ENCODE peak calls at places on chromosomes 5 and 9, in ten cellular contexts. C, M, Z, H, U, V, A, F, S and R are unnamed samples. For H3K4me1, the result is how much of the 10 kb centered on the place peaks cover.

GRCh38 chr5:137214446-137215189 is 284.5 kb downstream of the SPOCK1 start:
- DNase-seq in C (no peak), M (no peak), Z (peak), H (no peak), U (no peak), V (no peak), A (no peak), F (no peak), S (no peak), R (no peak)

GRCh38 chr9:81411961-81412360 is 277.4 kb downstream of the TLE1 start:
- DNase-seq in C (no peak), M (peak), Z (no peak), H (no peak), U (no peak), V (no peak), A (no peak), F (no peak), S (no peak), R (no peak)

GRCh38 chr5:131984945-131985665 is 26.4 kb downstream of the ACSL6 start:
- DNase-seq in C (no peak), M (no peak), Z (no peak), H (no peak), U (no peak), V (no peak), A (no peak), F (no peak), S (no peak), R (no peak)

GRCh38 chr5:78549043-78549442 is 99.5 kb downstream of the LHFPL2 start:
- DNase-seq in C (no peak), M (no peak), Z (no peak), H (no peak), U (no peak), V (no peak), A (no peak), F (no peak), S (no peak), R (no peak)

GRCh38 chr5:138706655-138707480 is 46.4 kb upstream of the CTNNA1 start:
- DNase-seq in C (no peak), M (peak), Z (peak), H (no peak), U (no peak), V (peak), A (no peak), F (no peak), S (peak), R (no peak)

GRCh38 chr5:163953883-163954282 is 448.5 kb downstream of the MAT2B start:
- DNase-seq in C (no peak), M (no peak), Z (no peak), H (no peak), U (no peak), V (peak), A (no peak), F (no peak), S (no peak), R (no peak)

GRCh38 chr9:35698231-35698630 is 8.5 kb upstream of the TPM2 start:
- DNase-seq in C (no peak), M (no peak), Z (no peak), H (no peak), U (no peak), V (peak), A (no peak), F (no peak), S (no peak), R (no peak)

GRCh38 chr5:81488862-81489261 is 94.9 kb upstream of the ACOT12 start:
- DNase-seq in C (no peak), M (no peak), Z (no peak), H (no peak), U (no peak), V (no peak), A (no peak), F (no peak), S (no peak), R (no peak)

DNA sequence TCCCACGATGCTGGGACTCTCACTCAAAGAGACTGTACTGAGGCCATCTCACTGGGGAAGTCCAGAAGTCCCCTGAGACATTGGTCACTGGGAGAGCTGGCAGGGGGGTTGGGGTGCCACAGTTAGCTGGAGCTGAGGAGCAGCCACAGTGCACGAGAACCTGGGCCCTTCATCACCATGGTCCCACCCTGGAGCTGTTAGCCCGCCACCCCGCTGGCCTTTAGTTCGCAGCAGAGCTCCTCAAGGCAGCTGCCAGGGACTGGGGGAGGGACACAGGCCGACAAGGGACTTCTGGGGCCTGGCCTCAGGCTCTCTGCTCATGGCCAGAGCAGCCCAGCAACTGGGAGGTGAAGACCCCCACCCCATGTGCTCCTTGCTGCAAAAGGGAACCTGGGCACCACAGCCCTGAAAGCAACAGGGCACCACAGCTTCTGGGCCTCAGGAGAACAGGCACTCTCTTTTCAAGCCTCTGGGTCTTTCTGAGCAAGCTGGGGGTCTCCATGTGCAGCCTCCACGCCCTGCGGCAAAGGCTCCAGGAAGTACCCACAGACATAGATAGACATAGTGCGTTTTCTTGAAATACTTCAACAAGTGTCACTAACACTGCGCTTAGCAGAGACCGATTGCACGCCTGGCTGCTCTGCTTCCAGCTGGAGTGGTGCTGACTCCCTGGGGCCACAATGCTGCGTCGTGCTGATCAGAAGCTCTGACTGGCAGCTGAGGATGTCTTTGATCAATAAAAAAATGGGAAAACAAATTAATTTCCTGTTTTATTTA is 46.0 kb downstream of the VAV2 start:
- DNase-seq in C (no peak), M (no peak), Z (no peak), H (no peak), U (no peak), V (peak), A (no peak), F (no peak), S (no peak), R (no peak)
- H3K4me2 ChIP-seq in C (no peak), M (no peak), Z (no peak), H (no peak), U (peak), V (no peak), A (no peak), F (no peak), S (no peak), R (no peak)

DNA sequence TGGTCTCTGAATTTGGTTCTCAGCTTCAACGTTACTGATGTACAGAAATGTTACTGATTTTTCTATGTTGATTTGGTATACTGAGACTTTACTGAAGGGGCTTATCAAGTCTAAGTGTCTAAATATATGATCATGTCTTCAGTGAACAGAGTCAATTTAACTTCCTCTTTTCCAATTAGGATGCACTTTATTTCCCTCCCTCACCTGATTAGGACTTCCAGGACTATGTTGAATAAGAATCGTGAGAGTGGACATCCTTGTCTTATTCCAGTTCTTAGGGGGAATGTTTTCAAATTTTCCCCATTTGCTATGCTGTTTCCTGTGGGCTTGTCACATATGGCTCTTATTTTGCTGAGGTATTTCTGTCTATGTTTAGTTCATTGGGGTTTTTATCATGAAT is 349.5 kb downstream of the PRR16 start:
- DNase-seq in C (no peak), M (no peak), Z (no peak), H (no peak), U (no peak), V (no peak), A (no peak), F (no peak), S (no peak), R (no peak)
- H3K4me3 ChIP-seq in C (no peak), M (no peak), Z (no peak), H (no peak), U (no peak), V (no peak), A (no peak), F (no peak), S (no peak), R (no peak)

GRCh38 chr5:173826921-173827350 is 61.2 kb upstream of the CPEB4 start:
- DNase-seq in C (no peak), M (no peak), Z (no peak), H (no peak), U (no peak), V (no peak), A (no peak), F (no peak), S (no peak), R (no peak)
- H3K4me1 ChIP-seq in C (half or more), M (under half), Z (under half), H (under half), U (under half), V (under half), A (under half), F (under half), S (half or more), R (under half)

GRCh38 chr5:143471041-143471509 is 67.6 kb upstream of the NR3C1 start:
- DNase-seq in C (no peak), M (peak), Z (peak), H (no peak), U (no peak), V (peak), A (no peak), F (no peak), S (peak), R (no peak)
- H3K4me2 ChIP-seq in C (no peak), M (peak), Z (no peak), H (no peak), U (no peak), V (peak), A (no peak), F (no peak), S (peak), R (no peak)

DNA sequence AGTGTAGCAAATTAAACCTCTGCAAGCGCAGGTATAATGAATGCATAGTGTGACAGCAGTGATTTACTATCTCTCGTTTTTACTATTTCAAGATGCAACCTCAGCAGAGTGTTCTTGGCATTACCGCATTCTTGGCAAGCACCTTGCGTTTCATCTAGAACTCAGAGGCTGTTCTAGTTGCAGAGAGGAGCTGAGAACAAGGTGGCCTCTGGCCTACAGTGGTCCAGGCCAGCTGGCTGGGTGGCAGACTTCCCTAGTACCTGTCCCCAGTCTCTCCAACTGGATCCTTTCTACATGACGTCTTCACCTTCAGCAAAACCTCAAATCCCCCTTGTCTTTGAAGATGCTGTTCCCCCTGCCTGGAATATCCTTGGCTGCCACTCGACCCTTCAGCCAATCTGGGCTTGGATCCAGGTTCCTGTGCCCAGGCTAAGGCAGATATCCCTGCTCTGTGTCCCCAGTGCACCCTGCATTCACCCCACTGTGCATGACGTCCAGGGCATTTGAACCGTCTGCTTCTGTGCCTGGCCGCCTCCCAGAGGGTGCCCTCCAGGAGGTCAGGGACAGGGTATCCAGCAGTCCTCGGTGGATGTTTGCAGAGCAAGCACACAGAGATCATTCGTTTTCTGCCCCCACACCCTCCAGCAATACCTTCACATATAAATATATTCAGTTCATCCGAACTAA is 120.4 kb upstream of the CPEB4 start:
- DNase-seq in C (no peak), M (no peak), Z (no peak), H (no peak), U (no peak), V (no peak), A (no peak), F (no peak), S (peak), R (no peak)
- H3K4me3 ChIP-seq in C (no peak), M (no peak), Z (no peak), H (no peak), U (no peak), V (no peak), A (no peak), F (no peak), S (no peak), R (no peak)

GRCh38 chr5:157903117-157903450 is 44.1 kb upstream of the CLINT1 start:
- DNase-seq in C (peak), M (peak), Z (no peak), H (no peak), U (no peak), V (peak), A (no peak), F (no peak), S (no peak), R (no peak)
- H3K4me1 ChIP-seq in C (under half), M (under half), Z (under half), H (under half), U (under half), V (under half), A (under half), F (under half), S (under half), R (under half)